ENCODE peak calls at places on chromosomes 3 and 15, in five cellular contexts. N, M, V, F and C are unnamed samples.

GRCh38 chr3:15964605-15965061 is 166.9 kb upstream of the ANKRD28 start:
- DNase-seq in V (no peak), M (peak; percentile 25), F (no peak), N (no peak), C (peak; percentile 5)

GRCh38 chr3:13494463-13495350 is 14.6 kb downstream of the HDAC11 start:
- DNase-seq in M (peak; percentile 58), V (no peak), N (no peak), F (no peak), C (no peak)

GRCh38 chr3:45776611-45777010 is 19.7 kb downstream of the SLC6A20 start:
- DNase-seq in N (no peak), M (no peak), V (no peak), F (peak; percentile 74), C (no peak)

GRCh38 chr3:52434080-52434479 is 10.8 kb downstream of the SEMA3G start:
- DNase-seq in M (no peak), V (no peak), N (no peak), F (no peak), C (no peak)

GRCh38 chr3:122409392-122409791 is 6.5 kb downstream of the WDR5B start:
- DNase-seq in M (no peak), N (no peak), V (no peak), F (no peak), C (no peak)

GRCh38 chr3:158494657-158495056 is 76.3 kb upstream of the MLF1 start:
- DNase-seq in F (no peak), V (no peak), M (no peak), N (no peak), C (no peak)

GRCh38 chr3:87145553-87145952 is 81.6 kb upstream of the CHMP2B start:
- DNase-seq in M (peak; percentile 68), F (no peak), V (no peak), N (peak; percentile 9), C (no peak)

GRCh38 chr3:30354513-30354912 is 251.9 kb upstream of the TGFBR2 start:
- DNase-seq in F (no peak), M (no peak), V (no peak), N (no peak), C (no peak)

GRCh38 chr15:98609144-98609852 is 39.0 kb upstream of the IGF1R start:
- DNase-seq in V (peak; percentile 23), M (peak; percentile 67), F (peak; percentile 52), N (no peak), C (peak; percentile 25)

GRCh38 chr3:50626406-50626805 is 9.5 kb downstream of the MAPKAPK3 start:
- DNase-seq in M (no peak), F (no peak), N (no peak), V (no peak), C (no peak)

GRCh38 chr15:40446144-40446543 is 5.4 kb downstream of the BAHD1 start:
- DNase-seq in M (no peak), F (no peak), N (no peak), V (no peak), C (no peak)

GRCh38 chr15:90336705-90337141 is 15.4 kb upstream of the ZNF774 start:
- DNase-seq in V (no peak), N (no peak), M (no peak), F (no peak), C (no peak)

GRCh38 chr3:150760431-150761200 is 2.4 kb downstream of the SIAH2 start:
- DNase-seq in N (no peak), V (no peak), F (no peak), M (no peak), C (no peak)

GRCh38 chr3:44930911-44931310 is 45.1 kb downstream of the ZDHHC3 start:
- DNase-seq in F (no peak), V (no peak), N (no peak), M (no peak), C (peak; percentile 64)

GRCh38 chr15:60854858-60855568 is 374.1 kb downstream of the RORA start:
- DNase-seq in F (no peak), N (no peak), V (no peak), M (no peak), C (no peak)

GRCh38 chr3:149382091-149382467 is 4.6 kb upstream of the TM4SF1 start:
- DNase-seq in F (no peak), V (no peak), N (no peak), M (no peak), C (no peak)

GRCh38 chr3:176514297-176514696 is 683.0 kb downstream of the TBL1XR1 start:
- DNase-seq in M (peak; percentile 68), F (no peak), N (no peak), V (no peak), C (no peak)

GRCh38 chr3:141795719-141796435 is 32.7 kb downstream of the GRK7 start:
- DNase-seq in V (no peak), N (peak; percentile 42), F (no peak), M (peak; percentile 57), C (peak; percentile 95)

GRCh38 chr15:76904461-76905012 is 603 bp downstream of the SCAPER start:
- DNase-seq in F (no peak), M (peak; percentile 43), V (peak; percentile 19), N (peak; percentile 36), C (peak; percentile 36)

GRCh38 chr3:94070341-94070911 is 7.6 kb downstream of the NSUN3 start:
- DNase-seq in F (no peak), M (no peak), V (no peak), N (no peak), C (no peak)

GRCh38 chr3:49244589-49245205 is 32.3 kb downstream of the C3orf62 start:
- DNase-seq in V (no peak), N (no peak), F (no peak), M (no peak), C (no peak)

GRCh38 chr15:101201411-101202174 is 50.3 kb downstream of the CHSY1 start:
- DNase-seq in F (peak; percentile 95), M (peak; percentile 95), N (peak; percentile 67), V (peak; percentile 66), C (peak; percentile 50)

GRCh38 chr15:25859838-25860645 is 3.1 kb downstream of the ATP10A start:
- DNase-seq in F (no peak), N (no peak), M (no peak), V (peak; percentile 77), C (no peak)

GRCh38 chr3:121072128-121072527 is 164.1 kb downstream of the STXBP5L start:
- DNase-seq in N (no peak), V (no peak), F (no peak), M (peak; percentile 15), C (peak; percentile 55)

GRCh38 chr3:131174752-131175151 is 148.1 kb downstream of the NEK11 start:
- DNase-seq in N (no peak), M (peak; percentile 2), V (no peak), F (no peak), C (no peak)

GRCh38 chr15:99305761-99306505 is 54.7 kb downstream of the LRRC28 start:
- DNase-seq in M (peak; percentile 85), F (no peak), N (peak; percentile 11), V (peak; percentile 83), C (peak; percentile 98)

GRCh38 chr3:166367947-166368533 is 530.8 kb upstream of the BCHE start:
- DNase-seq in N (no peak), F (no peak), V (no peak), M (peak; percentile 1), C (no peak)

GRCh38 chr3:16026753-16027152 is 147.7 kb upstream of the GALNT15 start:
- DNase-seq in V (no peak), N (no peak), F (no peak), M (no peak), C (no peak)

GRCh38 chr3:65597225-65597951 is 441.3 kb downstream of the MAGI1 start:
- DNase-seq in M (peak; percentile 30), V (peak; percentile 58), F (no peak), N (peak; percentile 12), C (peak; percentile 21)

GRCh38 chr3:76505202-76505875 is 534.6 kb upstream of the ROBO2 start:
- DNase-seq in N (no peak), V (no peak), F (no peak), M (no peak), C (no peak)

GRCh38 chr3:131708216-131708615 is 205.4 kb upstream of the MRPL3 start:
- DNase-seq in F (no peak), M (no peak), V (no peak), N (no peak), C (no peak)

GRCh38 chr3:28841436-28841835 is 439.4 kb upstream of the RBMS3 start:
- DNase-seq in M (no peak), F (no peak), V (no peak), N (no peak), C (no peak)

GRCh38 chr3:80190051-80190450 is 422.3 kb upstream of the ROBO1 start:
- DNase-seq in V (no peak), N (no peak), F (no peak), M (peak; percentile 93), C (no peak)

GRCh38 chr15:73378089-73378488 is 9.3 kb upstream of the HCN4 start:
- DNase-seq in F (no peak), N (no peak), V (no peak), M (no peak), C (no peak)

DNA sequence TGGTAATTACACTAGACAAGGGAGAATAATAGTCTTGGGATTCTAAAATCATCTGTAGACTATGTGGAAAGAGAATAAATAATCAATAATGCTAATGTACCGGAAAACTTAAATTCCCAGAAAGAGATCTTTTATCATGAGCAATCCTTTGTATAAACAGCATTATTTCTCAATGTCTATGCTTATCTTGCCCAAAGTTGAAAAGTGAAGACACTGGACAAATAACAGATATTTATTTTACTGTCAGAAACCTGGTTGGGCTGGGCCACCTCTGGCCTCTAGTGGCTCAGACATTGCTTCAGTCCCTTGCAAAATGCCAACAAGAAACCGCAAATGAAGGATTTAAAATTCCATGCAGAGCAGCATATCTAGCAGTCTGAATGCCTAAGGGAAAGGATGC is 409.9 kb downstream of the FHIT start:
- DNase-seq in V (no peak), N (no peak), M (no peak), F (no peak), C (no peak)
- H3K27ac ChIP-seq in V (no peak overlapping the region), N (no peak overlapping the region), M (no peak overlapping the region), F (no peak overlapping the region), C (no peak overlapping the region)

GRCh38 chr15:23646165-23647000 is 1.3 kb downstream of the MAGEL2 start:
- DNase-seq in N (no peak), M (no peak), F (no peak), V (no peak), C (no peak)
- H3K4me3 ChIP-seq in N (no peak overlapping the region), M (no peak overlapping the region), F (no peak overlapping the region), V (peak overlapping the region; percentile 43), C (no peak overlapping the region)

GRCh38 chr15:78212008-78212407 is 22.4 kb downstream of the ACSBG1 start:
- DNase-seq in V (no peak), F (peak; percentile 8), M (no peak), N (no peak), C (no peak)
- H3K4me1 ChIP-seq in V (no peaks in the 10 kb centered on the region), F (peaks cover 97% of the 10 kb centered on the region), M (no peaks in the 10 kb centered on the region), N (peaks cover 43% of the 10 kb centered on the region), C (peaks cover 34% of the 10 kb centered on the region)

DNA sequence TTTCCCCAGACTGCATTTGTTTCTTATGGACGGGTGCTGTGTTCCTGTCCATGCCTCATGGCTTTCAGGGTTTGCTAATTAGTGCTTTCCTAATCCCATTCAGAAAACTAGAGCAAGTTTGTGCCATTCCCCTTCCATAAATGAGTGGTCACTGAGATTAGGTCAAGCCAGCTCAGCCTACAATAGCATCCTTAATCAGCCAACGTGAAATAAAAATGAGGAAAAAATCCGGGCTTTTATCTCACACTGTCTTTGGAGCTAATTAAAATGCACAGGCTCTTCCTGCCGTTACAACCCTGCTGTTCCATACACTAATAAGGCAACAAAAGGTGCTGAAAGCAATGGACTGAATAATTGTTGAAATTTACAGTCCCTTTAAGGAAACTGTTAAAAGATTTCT is 788.7 kb downstream of the ROBO1 start:
- DNase-seq in V (no peak), N (no peak), M (peak; percentile 82), F (no peak), C (no peak)
- H3K27ac ChIP-seq in V (no peak overlapping the region), N (no peak overlapping the region), M (peak overlapping the region; percentile 62), F (no peak overlapping the region), C (no peak overlapping the region)